ENCODE peak calls at places on chromosome 6, in six cellular contexts. G, V, F, O, H and D are unnamed samples.

GRCh38 chr6:116012471-116012949 is 48.2 kb downstream of the FRK start:
- DNase-seq in G (no peak), V (no peak), F (no peak), O (no peak), H (no peak), D (no peak)

GRCh38 chr6:83169511-83169910 is 23.6 kb downstream of the PGM3 start:
- DNase-seq in G (no peak), V (no peak), F (no peak), O (no peak), H (no peak), D (no peak)

GRCh38 chr6:122530440-122531046 is 58.9 kb upstream of the SERINC1 start:
- DNase-seq in G (peak), V (no peak), F (peak), O (peak), H (no peak), D (peak)

GRCh38 chr6:81451787-81452186 is 300.7 kb downstream of the TENT5A start:
- DNase-seq in G (no peak), V (no peak), F (peak), O (peak), H (no peak), D (no peak)

GRCh38 chr6:169386431-169387057 is 132.9 kb upstream of the THBS2 start:
- DNase-seq in G (no peak), V (no peak), F (no peak), O (peak), H (no peak), D (no peak)

GRCh38 chr6:141848029-141848890 is 284.5 kb upstream of the GJE1 start:
- DNase-seq in G (no peak), V (no peak), F (no peak), O (no peak), H (no peak), D (no peak)

GRCh38 chr6:34147906-34148701 is 2.2 kb upstream of the GRM4 start:
- DNase-seq in G (no peak), V (no peak), F (no peak), O (no peak), H (peak), D (no peak)

GRCh38 chr6:143139239-143139784 is 78.6 kb downstream of the AIG1 start:
- DNase-seq in G (peak), V (no peak), F (no peak), O (no peak), H (no peak), D (no peak)

GRCh38 chr6:148595550-148595949 is 151.3 kb upstream of the UST start:
- DNase-seq in G (no peak), V (no peak), F (no peak), O (no peak), H (no peak), D (no peak)

GRCh38 chr6:20118877-20119276 is 93.4 kb downstream of the MBOAT1 start:
- DNase-seq in G (no peak), V (no peak), F (no peak), O (no peak), H (no peak), D (no peak)